ENCODE peak calls at places on chromosomes 16 and 17, in five cellular contexts. O is thoracic aorta, V is heart right ventricle, A is astrocyte, F is cardiac muscle cell. H is an unnamed sample.

GRCh38 chr17:71726320-71726719 is 394.5 kb upstream of the SOX9 start:
- DNase-seq in O (no peak), V (no peak), A (no peak), F (peak; percentile 27), H (no peak)

GRCh38 chr16:450800-451512 is 25.5 kb downstream of the RAB11FIP3 start:
- DNase-seq in O (no peak), V (no peak), A (no peak), F (no peak), H (no peak)

GRCh38 chr17:57553525-57553924 is 191.6 kb downstream of the CCDC182 start:
- DNase-seq in O (no peak), V (no peak), A (peak; percentile 80), F (peak; percentile 83), H (no peak)

GRCh38 chr17:63191610-63192009 is 225.6 kb downstream of the TANC2 start:
- DNase-seq in O (no peak), V (peak; percentile 13), A (no peak), F (no peak), H (no peak)

GRCh38 chr17:71019699-71020098 is 850.4 kb downstream of the KCNJ2 start:
- DNase-seq in O (no peak), V (no peak), A (no peak), F (no peak), H (no peak)

GRCh38 chr17:38921756-38922411 is 3.5 kb upstream of the LASP1NB start:
- DNase-seq in O (no peak), V (no peak), A (no peak), F (no peak), H (no peak)

GRCh38 chr17:28018439-28019070 is 23.9 kb upstream of the NLK start:
- DNase-seq in O (no peak), V (peak; percentile 31), A (peak; percentile 11), F (peak; percentile 49), H (no peak)

GRCh38 chr17:17755715-17756114 is 74.5 kb downstream of the RAI1 start:
- DNase-seq in O (no peak), V (no peak), A (no peak), F (no peak), H (no peak)

GRCh38 chr16:49858200-49859129 is 2.6 kb upstream of the ZNF423 start:
- DNase-seq in O (peak; percentile 61), V (peak; percentile 65), A (peak; percentile 37), F (peak; percentile 70), H (peak; percentile 48)

GRCh38 chr17:35167666-35168065 is 20.0 kb downstream of the UNC45B start:
- DNase-seq in O (no peak), V (no peak), A (no peak), F (no peak), H (no peak)

GRCh38 chr16:28291651-28292626 is at the start of gene SBK1:
- DNase-seq in O (no peak), V (peak; percentile 71), A (peak; percentile 41), F (peak; percentile 67), H (peak; percentile 73)

GRCh38 chr17:40104570-40105471 is 4.4 kb upstream of the NR1D1 start:
- DNase-seq in O (no peak), V (no peak), A (no peak), F (no peak), H (no peak)

GRCh38 chr17:4074831-4075495 is 67.9 kb downstream of the ZZEF1 start:
- DNase-seq in O (no peak), V (no peak), A (peak; percentile 20), F (peak; percentile 68), H (no peak)

GRCh38 chr16:31071861-31072260 is 2.2 kb downstream of the ZNF668 start:
- DNase-seq in O (no peak), V (no peak), A (peak; percentile 79), F (peak; percentile 57), H (no peak)

GRCh38 chr16:20944861-20945390 is 44.4 kb downstream of the LYRM1 start:
- DNase-seq in O (no peak), V (no peak), A (peak; percentile 57), F (peak; percentile 52), H (no peak)

GRCh38 chr17:32240745-32241144 is 24.9 kb upstream of the RHBDL3 start:
- DNase-seq in O (no peak), V (peak; percentile 54), A (peak; percentile 14), F (peak; percentile 38), H (no peak)

GRCh38 chr17:57530508-57530907 is 214.6 kb downstream of the CCDC182 start:
- DNase-seq in O (no peak), V (no peak), A (no peak), F (no peak), H (no peak)

GRCh38 chr17:43673516-43674323 is 12.0 kb upstream of the MEOX1 start:
- DNase-seq in O (peak; percentile 35), V (peak; percentile 73), A (peak; percentile 22), F (peak; percentile 74), H (peak; percentile 89)

GRCh38 chr17:1003972-1004768 is 7.2 kb downstream of the TIMM22 start:
- DNase-seq in O (no peak), V (no peak), A (no peak), F (no peak), H (no peak)

GRCh38 chr16:2175454-2175853 is 19.9 kb downstream of the TRAF7 start:
- DNase-seq in O (no peak), V (no peak), A (no peak), F (no peak), H (no peak)

GRCh38 chr17:81094744-81095607 is 60.0 kb downstream of the BAIAP2 start:
- DNase-seq in O (peak; percentile 78), V (no peak), A (peak; percentile 100), F (peak; percentile 97), H (peak; percentile 79)
- TF ChIP-seq CTCF in O (no peak), V (no peak), A (no peak), F (no peak), H (no peak)

DNA sequence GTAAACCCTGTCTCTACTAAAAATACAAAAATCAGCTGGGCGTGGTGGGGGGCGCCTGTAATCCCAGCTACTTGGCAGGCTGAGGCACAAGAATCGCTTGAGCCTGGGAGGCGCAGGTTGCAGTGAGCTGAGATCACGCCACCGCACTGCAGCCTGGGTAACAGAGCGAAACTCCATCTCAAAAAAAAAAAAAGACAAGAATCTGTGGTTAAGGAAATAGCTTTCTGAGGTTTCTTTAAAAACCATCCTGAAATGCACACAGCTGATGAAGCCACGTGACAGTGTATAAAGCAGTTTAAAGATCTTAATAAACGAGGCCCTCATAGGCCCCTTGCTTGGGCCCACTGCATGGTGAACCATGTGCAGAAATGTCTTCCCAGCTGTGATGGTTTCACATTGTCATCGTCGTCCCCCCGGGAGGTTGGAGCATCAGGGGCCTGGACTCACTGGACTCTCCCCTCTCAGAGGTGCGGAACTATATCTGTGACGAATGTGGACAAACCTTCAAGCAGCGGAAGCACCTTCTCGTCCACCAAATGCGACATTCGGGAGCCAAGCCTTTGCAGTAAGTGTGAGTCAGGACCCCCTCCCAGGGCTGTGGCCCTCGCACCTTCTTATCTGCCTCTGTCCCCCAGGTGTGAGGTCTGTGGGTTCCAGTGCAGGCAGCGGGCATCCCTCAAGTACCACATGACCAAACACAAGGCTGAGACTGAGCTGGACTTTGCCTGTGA is 16.2 kb downstream of the ZNF276 start:
- DNase-seq in O (no peak), V (no peak), A (no peak), F (no peak), H (no peak)
- TF ChIP-seq CTCF in O (no peak), V (no peak), A (no peak), F (no peak), H (no peak)

GRCh38 chr16:14308357-14308723 is 237.2 kb downstream of the MRTFB start:
- DNase-seq in O (no peak), V (no peak), A (no peak), F (no peak), H (no peak)
- TF ChIP-seq CTCF in O (no peak), V (no peak), A (no peak), F (no peak), H (no peak)

GRCh38 chr17:46193626-46194392 is 580 bp upstream of the KANSL1 start:
- DNase-seq in O (peak; percentile 82), V (peak; percentile 97), A (peak; percentile 90), F (peak; percentile 99), H (peak; percentile 88)
- TF ChIP-seq CTCF in O (peak; percentile 17), V (peak; percentile 9), A (no peak), F (peak; percentile 21), H (peak; percentile 43)

GRCh38 chr16:67449328-67449727 is 18.4 kb downstream of the HSD11B2 start:
- DNase-seq in O (no peak), V (peak; percentile 75), A (no peak), F (no peak), H (no peak)
- TF ChIP-seq CTCF in O (no peak), V (no peak), A (no peak), F (no peak), H (no peak)

GRCh38 chr16:85441189-85441889 is 171.8 kb upstream of the GSE1 start:
- DNase-seq in O (no peak), V (no peak), A (no peak), F (no peak), H (no peak)
- TF ChIP-seq CTCF in O (no peak), V (no peak), A (no peak), F (no peak), H (no peak)

GRCh38 chr16:63461248-63461841 is 1425.1 kb upstream of the CDH8 start:
- DNase-seq in O (no peak), V (no peak), A (peak; percentile 29), F (peak; percentile 68), H (peak; percentile 30)
- TF ChIP-seq CTCF in O (peak; percentile 35), V (no peak), A (peak; percentile 67), F (peak; percentile 47), H (peak; percentile 77)

DNA sequence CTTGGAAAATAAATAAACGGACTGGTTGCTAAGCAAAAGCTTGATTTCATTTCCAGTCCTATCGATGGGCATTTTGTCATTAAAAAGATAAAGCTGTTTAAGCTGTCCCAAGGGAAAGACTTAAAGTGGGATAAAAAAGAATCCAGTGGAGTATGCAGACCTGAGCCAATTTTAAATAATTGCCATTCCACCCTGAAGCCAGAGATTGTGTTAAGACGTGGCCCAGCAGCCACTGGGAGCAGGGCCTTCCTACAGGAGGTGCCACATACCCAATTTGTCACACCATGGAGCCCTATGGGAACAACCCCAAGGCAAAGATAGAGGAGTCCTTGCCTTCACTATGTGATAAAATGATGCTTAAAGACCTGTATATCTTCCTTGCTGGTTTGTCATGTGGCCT is 183.7 kb upstream of the CDH11 start:
- DNase-seq in O (no peak), V (no peak), A (no peak), F (no peak), H (no peak)
- TF ChIP-seq CTCF in O (no peak), V (no peak), A (no peak), F (no peak), H (no peak)